ENCODE peak calls at places on chromosomes 12 and 14, in seven cellular contexts. J is GM10248, V is transverse colon, F is heart left ventricle, U is astrocyte of the spinal cord, M is upper lobe of right lung, W is endothelial cell. K is an unnamed sample.

GRCh38 chr12:112584266-112584722 is 165.5 kb downstream of the PTPN11 start:
- DNase-seq in J (no peak), V (no peak), F (no peak), U (no peak), M (no peak), W (no peak), K (peak; percentile 19)

GRCh38 chr12:52020539-52021336 is 14.0 kb downstream of the TAMALIN start:
- DNase-seq in J (peak; percentile 71), V (peak; percentile 61), F (peak; percentile 47), U (peak; percentile 28), M (peak; percentile 73), W (peak; percentile 82), K (peak; percentile 55)

GRCh38 chr12:12008931-12009611 is 61.7 kb upstream of the BCL2L14 start:
- DNase-seq in J (peak; percentile 64), V (no peak), F (no peak), U (peak; percentile 92), M (no peak), W (peak; percentile 24), K (peak; percentile 81)

GRCh38 chr12:54981796-54982195 is 2.8 kb downstream of the TESPA1 start:
- DNase-seq in J (peak; percentile 31), V (no peak), F (no peak), U (no peak), M (no peak), W (no peak), K (no peak)

GRCh38 chr12:42785944-42786343 is 196.4 kb upstream of the PRICKLE1 start:
- DNase-seq in J (no peak), V (no peak), F (no peak), U (no peak), M (no peak), W (no peak), K (no peak)

GRCh38 chr14:34460841-34461240 is 1.2 kb downstream of the SPTSSA start:
- DNase-seq in J (no peak), V (no peak), F (no peak), U (peak; percentile 64), M (no peak), W (no peak), K (no peak)

GRCh38 chr12:98635657-98636323 is 8.8 kb downstream of the IKBIP start:
- DNase-seq in J (peak; percentile 56), V (no peak), F (no peak), U (peak; percentile 69), M (no peak), W (no peak), K (peak; percentile 56)

GRCh38 chr12:62472472-62472871 is 5.8 kb downstream of the MON2 start:
- DNase-seq in J (no peak), V (no peak), F (no peak), U (no peak), M (no peak), W (no peak), K (no peak)

GRCh38 chr12:48351022-48351708 is 446 bp upstream of the ZNF641 start:
- DNase-seq in J (no peak), V (peak; percentile 77), F (no peak), U (peak; percentile 66), M (no peak), W (peak; percentile 50), K (no peak)

GRCh38 chr12:115636546-115636945 is 640.9 kb downstream of the MED13L start:
- DNase-seq in J (no peak), V (no peak), F (no peak), U (peak; percentile 5), M (no peak), W (no peak), K (no peak)

GRCh38 chr12:75259170-75259569 is 49.5 kb upstream of the KCNC2 start:
- DNase-seq in J (no peak), V (no peak), F (no peak), U (no peak), M (no peak), W (no peak), K (no peak)

GRCh38 chr14:85533821-85534271 is 3.9 kb downstream of the FLRT2 start:
- DNase-seq in J (no peak), V (no peak), F (no peak), U (peak; percentile 16), M (peak; percentile 61), W (peak; percentile 30), K (no peak)

GRCh38 chr12:64178122-64178521 is 44.0 kb downstream of the KICS2 start:
- DNase-seq in J (no peak), V (no peak), F (no peak), U (peak; percentile 77), M (no peak), W (no peak), K (no peak)

GRCh38 chr12:34597548-34598351 is 575.5 kb downstream of the ALG10 start:
- DNase-seq in J (peak; percentile 3), V (peak; percentile 1), F (no peak), U (no peak), M (peak; percentile 37), W (no peak), K (no peak)

GRCh38 chr12:96989916-96990315 is 82.9 kb downstream of the NEDD1 start:
- DNase-seq in J (no peak), V (no peak), F (no peak), U (peak; percentile 25), M (no peak), W (peak; percentile 54), K (peak; percentile 71)

GRCh38 chr12:47414511-47414910 is 291.3 kb downstream of the RPAP3 start:
- DNase-seq in J (peak; percentile 25), V (no peak), F (no peak), U (no peak), M (no peak), W (no peak), K (no peak)

GRCh38 chr14:75851574-75851866 is 130.3 kb downstream of the TGFB3 start:
- DNase-seq in J (no peak), V (no peak), F (no peak), U (no peak), M (no peak), W (no peak), K (no peak)

GRCh38 chr14:102939329-102939728 is 16.9 kb downstream of the AMN start:
- DNase-seq in J (no peak), V (no peak), F (no peak), U (no peak), M (no peak), W (no peak), K (no peak)

GRCh38 chr12:5171701-5172100 is 128.0 kb downstream of the KCNA5 start:
- DNase-seq in J (no peak), V (peak; percentile 13), F (peak; percentile 24), U (peak; percentile 57), M (no peak), W (peak; percentile 54), K (peak; percentile 11)

GRCh38 chr12:571795-572531 is 91.3 kb downstream of the NINJ2 start:
- DNase-seq in J (no peak), V (no peak), F (peak; percentile 79), U (no peak), M (no peak), W (no peak), K (no peak)

GRCh38 chr14:49594347-49595089 is 4.2 kb upstream of the LRR1 start:
- DNase-seq in J (peak; percentile 41), V (peak; percentile 68), F (no peak), U (peak; percentile 59), M (no peak), W (no peak), K (peak; percentile 83)

GRCh38 chr12:51372021-51372420 is 19.2 kb downstream of the GALNT6 start:
- DNase-seq in J (no peak), V (no peak), F (no peak), U (no peak), M (no peak), W (no peak), K (no peak)

GRCh38 chr14:35910191-35910590 is 84.1 kb downstream of the BRMS1L start:
- DNase-seq in J (no peak), V (no peak), F (no peak), U (no peak), M (no peak), W (no peak), K (no peak)

GRCh38 chr12:6532927-6533652 is 1.2 kb upstream of the GAPDH start:
- DNase-seq in J (peak; percentile 67), V (peak; percentile 73), F (peak; percentile 73), U (peak; percentile 75), M (peak; percentile 82), W (peak; percentile 48), K (peak; percentile 71)

GRCh38 chr12:44930972-44931600 is 55.0 kb upstream of the NELL2 start:
- DNase-seq in J (peak; percentile 41), V (no peak), F (no peak), U (peak; percentile 64), M (no peak), W (no peak), K (peak; percentile 36)
- TF ChIP-seq CTCF in J (peak; percentile 48), V (peak; percentile 54), F (peak; percentile 69), U (peak; percentile 37), M (peak; percentile 66), W (peak; percentile 87), K (peak; percentile 31)

GRCh38 chr14:96108061-96108795 is 69.1 kb downstream of the C14orf132 start:
- DNase-seq in J (no peak), V (no peak), F (no peak), U (no peak), M (no peak), W (no peak), K (no peak)
- TF ChIP-seq CTCF in J (no peak), V (no peak), F (no peak), U (peak; percentile 11), M (no peak), W (no peak), K (no peak)

DNA sequence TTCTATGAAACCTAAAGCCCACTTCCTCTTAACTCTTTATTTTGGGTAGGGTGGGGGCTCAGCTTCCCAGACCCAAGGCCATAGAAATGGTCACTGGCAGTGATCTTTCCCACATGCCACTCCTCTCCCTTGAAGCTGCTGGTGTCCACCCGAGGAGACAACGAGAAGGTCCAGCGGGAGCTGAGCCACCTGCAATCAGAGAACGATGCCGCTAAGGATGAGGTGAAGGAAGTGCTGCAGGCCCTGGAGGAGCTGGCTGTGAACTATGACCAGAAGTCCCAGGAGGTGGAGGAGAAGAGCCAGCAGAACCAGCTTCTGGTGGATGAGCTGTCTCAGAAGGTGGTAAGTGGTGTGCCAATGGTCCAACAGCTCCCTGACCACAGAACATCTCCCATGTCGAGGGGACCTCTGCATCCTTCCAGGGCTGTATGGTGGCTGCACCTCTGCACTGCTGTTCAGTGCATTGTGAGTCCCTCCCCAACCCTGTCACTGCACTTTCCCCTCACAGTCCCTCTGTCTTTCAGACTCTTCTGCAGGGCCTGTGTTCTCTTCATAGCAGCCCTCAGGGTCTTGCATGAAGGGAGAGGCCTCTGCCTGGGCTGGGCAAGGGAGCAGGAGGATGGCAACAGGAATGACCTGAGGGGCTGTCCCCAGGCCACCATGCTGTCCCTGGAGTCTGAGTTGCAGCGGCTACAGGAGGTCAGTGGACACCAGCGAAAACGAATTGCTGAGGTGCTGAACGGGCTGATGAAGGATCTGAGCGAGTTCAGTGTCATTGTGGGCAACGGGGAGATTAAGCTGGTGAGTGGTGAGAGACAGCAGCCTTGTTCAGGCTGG is 18.8 kb upstream of the PIP4K2C start:
- DNase-seq in J (no peak), V (no peak), F (no peak), U (no peak), M (no peak), W (no peak), K (no peak)
- TF ChIP-seq CTCF in J (no peak), V (no peak), F (no peak), U (no peak), M (no peak), W (no peak), K (no peak)

GRCh38 chr12:132163911-132164288 is 19.6 kb downstream of the NOC4L start:
- DNase-seq in J (no peak), V (no peak), F (no peak), U (no peak), M (no peak), W (no peak), K (no peak)
- TF ChIP-seq CTCF in J (no peak), V (no peak), F (no peak), U (peak; percentile 19), M (peak; percentile 10), W (peak; percentile 23), K (no peak)

GRCh38 chr14:47332939-47333338 is 342.5 kb downstream of the MDGA2 start:
- DNase-seq in J (no peak), V (no peak), F (no peak), U (no peak), M (no peak), W (no peak), K (no peak)
- TF ChIP-seq CTCF in J (no peak), V (no peak), F (no peak), U (peak; percentile 10), M (no peak), W (peak; percentile 57), K (no peak)

K was measured in GM12865.